ENCODE peak calls at places on chromosomes 13 and 19, in nine cellular contexts. One of them, this sample, is unnamed. For H3K27me3 and H3K36me3, the result is how much of the 10 kb centered on the place peaks cover.

GRCh38 chr13:97202761-97203160 is 19.4 kb upstream of the MBNL2 start:
- DNase-seq in stomach: no peak
- DNase-seq in HAP-1: no peak
- DNase-seq in endodermal cell: no peak
- DNase-seq in WERI-Rb-1: no peak
- DNase-seq in naive thymus-derived CD4-positive, alpha-beta T cell: no peak
- DNase-seq in right atrium auricular region: no peak
- DNase-seq in gastrocnemius medialis: no peak
- DNase-seq in Caco-2: no peak
- DNase-seq in this sample: no peak

GRCh38 chr13:93270769-93271753 is 44.5 kb downstream of the GPC6 start:
- DNase-seq in endodermal cell: no peak
- DNase-seq in right atrium auricular region: no peak
- DNase-seq in stomach: no peak
- DNase-seq in gastrocnemius medialis: no peak
- DNase-seq in Caco-2: no peak
- DNase-seq in WERI-Rb-1: peak
- DNase-seq in naive thymus-derived CD4-positive, alpha-beta T cell: no peak
- DNase-seq in HAP-1: no peak
- DNase-seq in this sample: peak

GRCh38 chr19:41023193-41023592 is 32.1 kb downstream of the CYP2B6 start:
- DNase-seq in HAP-1: no peak
- DNase-seq in right atrium auricular region: no peak
- DNase-seq in gastrocnemius medialis: no peak
- DNase-seq in WERI-Rb-1: peak
- DNase-seq in naive thymus-derived CD4-positive, alpha-beta T cell: no peak
- DNase-seq in Caco-2: no peak
- DNase-seq in stomach: no peak
- DNase-seq in endodermal cell: peak
- DNase-seq in this sample: no peak

GRCh38 chr19:46499692-46500091 is 4.0 kb upstream of the PNMA8B start:
- DNase-seq in HAP-1: peak
- DNase-seq in WERI-Rb-1: no peak
- DNase-seq in gastrocnemius medialis: no peak
- DNase-seq in Caco-2: no peak
- DNase-seq in naive thymus-derived CD4-positive, alpha-beta T cell: no peak
- DNase-seq in right atrium auricular region: no peak
- DNase-seq in endodermal cell: no peak
- DNase-seq in stomach: no peak
- DNase-seq in this sample: no peak

GRCh38 chr19:45172173-45172572 is 5.9 kb downstream of the TRAPPC6A start:
- DNase-seq in WERI-Rb-1: no peak
- DNase-seq in right atrium auricular region: no peak
- DNase-seq in stomach: no peak
- DNase-seq in naive thymus-derived CD4-positive, alpha-beta T cell: peak
- DNase-seq in endodermal cell: no peak
- DNase-seq in HAP-1: no peak
- DNase-seq in Caco-2: no peak
- DNase-seq in gastrocnemius medialis: no peak
- DNase-seq in this sample: no peak

GRCh38 chr13:22062478-22063205 is 391.8 kb downstream of the FGF9 start:
- DNase-seq in Caco-2: no peak
- DNase-seq in naive thymus-derived CD4-positive, alpha-beta T cell: no peak
- DNase-seq in gastrocnemius medialis: no peak
- DNase-seq in HAP-1: no peak
- DNase-seq in stomach: no peak
- DNase-seq in right atrium auricular region: no peak
- DNase-seq in WERI-Rb-1: no peak
- DNase-seq in endodermal cell: no peak
- DNase-seq in this sample: no peak

GRCh38 chr19:52786078-52786463 is 520 bp downstream of the ZNF600 start:
- DNase-seq in stomach: no peak
- DNase-seq in HAP-1: no peak
- DNase-seq in right atrium auricular region: no peak
- DNase-seq in endodermal cell: peak
- DNase-seq in WERI-Rb-1: peak
- DNase-seq in naive thymus-derived CD4-positive, alpha-beta T cell: peak
- DNase-seq in gastrocnemius medialis: no peak
- DNase-seq in Caco-2: no peak
- DNase-seq in this sample: no peak

GRCh38 chr19:16829822-16830289 is 658 bp downstream of the SIN3B start:
- DNase-seq in gastrocnemius medialis: no peak
- DNase-seq in HAP-1: no peak
- DNase-seq in stomach: no peak
- DNase-seq in right atrium auricular region: no peak
- DNase-seq in endodermal cell: no peak
- DNase-seq in Caco-2: no peak
- DNase-seq in WERI-Rb-1: no peak
- DNase-seq in naive thymus-derived CD4-positive, alpha-beta T cell: peak
- DNase-seq in this sample: no peak

GRCh38 chr19:55545913-55546495 is 661 bp upstream of the SBK3 start:
- DNase-seq in stomach: no peak
- DNase-seq in naive thymus-derived CD4-positive, alpha-beta T cell: no peak
- DNase-seq in WERI-Rb-1: no peak
- DNase-seq in Caco-2: no peak
- DNase-seq in HAP-1: no peak
- DNase-seq in right atrium auricular region: no peak
- DNase-seq in endodermal cell: no peak
- DNase-seq in gastrocnemius medialis: peak
- DNase-seq in this sample: no peak

GRCh38 chr19:55546822-55547614 is 1.7 kb upstream of the SBK3 start:
- DNase-seq in naive thymus-derived CD4-positive, alpha-beta T cell: no peak
- DNase-seq in gastrocnemius medialis: peak
- DNase-seq in WERI-Rb-1: peak
- DNase-seq in right atrium auricular region: peak
- DNase-seq in HAP-1: no peak
- DNase-seq in Caco-2: no peak
- DNase-seq in stomach: peak
- DNase-seq in endodermal cell: no peak
- DNase-seq in this sample: peak

GRCh38 chr19:55544776-55545439 is 435 bp downstream of the SBK3 start:
- DNase-seq in naive thymus-derived CD4-positive, alpha-beta T cell: no peak
- DNase-seq in HAP-1: no peak
- DNase-seq in stomach: no peak
- DNase-seq in gastrocnemius medialis: no peak
- DNase-seq in Caco-2: no peak
- DNase-seq in right atrium auricular region: no peak
- DNase-seq in WERI-Rb-1: no peak
- DNase-seq in endodermal cell: no peak
- DNase-seq in this sample: no peak

GRCh38 chr19:55544014-55544413 is 1.3 kb downstream of the SBK3 start:
- DNase-seq in Caco-2: no peak
- DNase-seq in stomach: no peak
- DNase-seq in WERI-Rb-1: no peak
- DNase-seq in endodermal cell: no peak
- DNase-seq in right atrium auricular region: no peak
- DNase-seq in HAP-1: no peak
- DNase-seq in naive thymus-derived CD4-positive, alpha-beta T cell: no peak
- DNase-seq in gastrocnemius medialis: no peak
- DNase-seq in this sample: no peak

DNA sequence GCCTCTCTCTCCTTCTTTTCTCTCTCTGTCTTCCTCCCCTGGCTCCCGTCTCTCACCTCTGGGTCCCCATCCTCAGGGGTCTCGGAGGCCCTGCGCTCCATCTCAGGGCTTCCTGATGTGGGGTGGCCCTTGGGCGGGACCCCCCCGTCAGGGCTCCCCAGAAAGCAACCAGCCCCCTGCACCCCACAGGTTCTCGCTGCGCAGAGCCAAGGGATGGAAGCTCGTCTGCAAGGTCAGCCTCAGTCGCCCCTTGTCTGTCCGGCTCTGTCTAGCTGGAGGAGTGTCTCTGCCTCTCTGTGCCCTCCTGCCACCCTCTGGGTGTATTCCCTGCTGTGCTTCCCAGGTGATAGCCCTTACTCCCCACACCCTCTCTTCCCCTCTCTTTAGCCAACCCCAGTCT is at the start of gene SBK3:
- DNase-seq in gastrocnemius medialis: no peak
- DNase-seq in stomach: no peak
- DNase-seq in right atrium auricular region: no peak
- DNase-seq in HAP-1: no peak
- DNase-seq in endodermal cell: no peak
- DNase-seq in WERI-Rb-1: no peak
- DNase-seq in naive thymus-derived CD4-positive, alpha-beta T cell: no peak
- DNase-seq in Caco-2: no peak
- DNase-seq in this sample: no peak
- H3K27me3 ChIP-seq in gastrocnemius medialis: under half
- H3K27me3 ChIP-seq in stomach: under half
- H3K27me3 ChIP-seq in right atrium auricular region: under half
- H3K27me3 ChIP-seq in HAP-1: under half
- H3K27me3 ChIP-seq in endodermal cell: under half
- H3K27me3 ChIP-seq in WERI-Rb-1: under half
- H3K27me3 ChIP-seq in naive thymus-derived CD4-positive, alpha-beta T cell: under half
- H3K27me3 ChIP-seq in Caco-2: under half
- H3K27me3 ChIP-seq in this sample: under half

GRCh38 chr19:1434040-1434366 is 4.2 kb upstream of the RPS15 start:
- DNase-seq in WERI-Rb-1: no peak
- DNase-seq in naive thymus-derived CD4-positive, alpha-beta T cell: no peak
- DNase-seq in Caco-2: no peak
- DNase-seq in right atrium auricular region: no peak
- DNase-seq in HAP-1: no peak
- DNase-seq in stomach: no peak
- DNase-seq in endodermal cell: no peak
- DNase-seq in gastrocnemius medialis: no peak
- DNase-seq in this sample: no peak

GRCh38 chr19:1433119-1434039 is 4.8 kb upstream of the RPS15 start:
- DNase-seq in right atrium auricular region: no peak
- DNase-seq in gastrocnemius medialis: no peak
- DNase-seq in endodermal cell: no peak
- DNase-seq in HAP-1: no peak
- DNase-seq in WERI-Rb-1: no peak
- DNase-seq in Caco-2: no peak
- DNase-seq in naive thymus-derived CD4-positive, alpha-beta T cell: no peak
- DNase-seq in stomach: no peak
- DNase-seq in this sample: no peak

GRCh38 chr19:1435378-1435989 is 2.7 kb upstream of the RPS15 start:
- DNase-seq in endodermal cell: no peak
- DNase-seq in WERI-Rb-1: no peak
- DNase-seq in gastrocnemius medialis: no peak
- DNase-seq in stomach: no peak
- DNase-seq in right atrium auricular region: no peak
- DNase-seq in Caco-2: no peak
- DNase-seq in HAP-1: no peak
- DNase-seq in naive thymus-derived CD4-positive, alpha-beta T cell: no peak
- DNase-seq in this sample: no peak

GRCh38 chr19:1432507-1432887 is 5.7 kb upstream of the RPS15 start:
- DNase-seq in endodermal cell: no peak
- DNase-seq in stomach: no peak
- DNase-seq in WERI-Rb-1: no peak
- DNase-seq in naive thymus-derived CD4-positive, alpha-beta T cell: no peak
- DNase-seq in Caco-2: no peak
- DNase-seq in right atrium auricular region: no peak
- DNase-seq in gastrocnemius medialis: no peak
- DNase-seq in HAP-1: no peak
- DNase-seq in this sample: no peak

GRCh38 chr19:1434577-1435060 is 3.6 kb upstream of the RPS15 start:
- DNase-seq in WERI-Rb-1: no peak
- DNase-seq in naive thymus-derived CD4-positive, alpha-beta T cell: no peak
- DNase-seq in Caco-2: no peak
- DNase-seq in HAP-1: no peak
- DNase-seq in right atrium auricular region: no peak
- DNase-seq in gastrocnemius medialis: no peak
- DNase-seq in stomach: no peak
- DNase-seq in endodermal cell: no peak
- DNase-seq in this sample: no peak
- H3K36me3 ChIP-seq in WERI-Rb-1: half or more
- H3K36me3 ChIP-seq in naive thymus-derived CD4-positive, alpha-beta T cell: under half
- H3K36me3 ChIP-seq in Caco-2: under half
- H3K36me3 ChIP-seq in HAP-1: half or more
- H3K36me3 ChIP-seq in right atrium auricular region: half or more
- H3K36me3 ChIP-seq in gastrocnemius medialis: under half
- H3K36me3 ChIP-seq in stomach: half or more
- H3K36me3 ChIP-seq in endodermal cell: under half
- H3K36me3 ChIP-seq in this sample: under half

GRCh38 chr13:24086642-24087041 is 73.9 kb upstream of the SPATA13 start:
- DNase-seq in endodermal cell: no peak
- DNase-seq in naive thymus-derived CD4-positive, alpha-beta T cell: no peak
- DNase-seq in stomach: no peak
- DNase-seq in right atrium auricular region: no peak
- DNase-seq in gastrocnemius medialis: no peak
- DNase-seq in HAP-1: no peak
- DNase-seq in WERI-Rb-1: no peak
- DNase-seq in Caco-2: no peak
- DNase-seq in this sample: peak

GRCh38 chr13:24085662-24086061 is 74.9 kb upstream of the SPATA13 start:
- DNase-seq in endodermal cell: no peak
- DNase-seq in gastrocnemius medialis: no peak
- DNase-seq in Caco-2: no peak
- DNase-seq in stomach: peak
- DNase-seq in naive thymus-derived CD4-positive, alpha-beta T cell: no peak
- DNase-seq in HAP-1: no peak
- DNase-seq in right atrium auricular region: peak
- DNase-seq in WERI-Rb-1: no peak
- DNase-seq in this sample: no peak

GRCh38 chr13:24083722-24084421 is 76.6 kb upstream of the SPATA13 start:
- DNase-seq in WERI-Rb-1: no peak
- DNase-seq in gastrocnemius medialis: no peak
- DNase-seq in Caco-2: no peak
- DNase-seq in stomach: no peak
- DNase-seq in naive thymus-derived CD4-positive, alpha-beta T cell: no peak
- DNase-seq in endodermal cell: no peak
- DNase-seq in right atrium auricular region: peak
- DNase-seq in HAP-1: no peak
- DNase-seq in this sample: no peak

GRCh38 chr13:24092108-24092507 is 68.4 kb upstream of the SPATA13 start:
- DNase-seq in WERI-Rb-1: no peak
- DNase-seq in endodermal cell: no peak
- DNase-seq in HAP-1: no peak
- DNase-seq in gastrocnemius medialis: no peak
- DNase-seq in naive thymus-derived CD4-positive, alpha-beta T cell: no peak
- DNase-seq in stomach: no peak
- DNase-seq in Caco-2: no peak
- DNase-seq in right atrium auricular region: no peak
- DNase-seq in this sample: no peak

DNA sequence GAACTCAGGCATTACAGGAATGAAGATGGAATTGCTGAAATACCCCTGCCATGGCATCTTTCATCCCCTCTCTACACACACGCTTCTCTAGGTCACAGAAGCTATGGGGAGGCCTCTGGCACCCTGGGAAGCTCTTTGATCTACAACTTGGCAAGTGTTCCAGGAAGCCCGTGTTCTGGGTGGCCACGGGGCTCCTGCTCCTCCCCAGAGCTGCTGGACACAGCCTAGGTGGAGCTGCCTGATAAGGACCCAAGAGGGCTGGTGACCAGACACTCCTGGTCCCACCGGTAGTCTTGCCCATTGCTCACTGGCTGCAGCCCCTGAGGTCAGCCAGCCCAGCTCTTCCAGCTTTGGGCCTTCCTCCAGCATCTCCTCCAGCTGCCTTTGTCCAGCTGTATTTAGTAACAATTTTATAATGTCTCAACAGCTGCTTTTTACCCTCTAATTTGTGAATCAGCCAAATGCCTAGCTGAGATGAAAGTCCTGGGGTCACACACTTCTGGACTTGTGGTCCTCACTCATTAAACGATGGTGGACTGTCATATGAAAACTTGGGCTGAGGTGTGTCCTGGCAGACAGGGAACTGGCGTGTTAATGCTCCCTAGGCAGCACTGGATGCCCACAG is 72.8 kb upstream of the SPATA13 start:
- DNase-seq in stomach: peak
- DNase-seq in WERI-Rb-1: no peak
- DNase-seq in Caco-2: no peak
- DNase-seq in naive thymus-derived CD4-positive, alpha-beta T cell: no peak
- DNase-seq in HAP-1: no peak
- DNase-seq in right atrium auricular region: peak
- DNase-seq in endodermal cell: no peak
- DNase-seq in gastrocnemius medialis: no peak
- DNase-seq in this sample: no peak
- H3K27me3 ChIP-seq in stomach: under half
- H3K27me3 ChIP-seq in WERI-Rb-1: under half
- H3K27me3 ChIP-seq in Caco-2: under half
- H3K27me3 ChIP-seq in naive thymus-derived CD4-positive, alpha-beta T cell: under half
- H3K27me3 ChIP-seq in HAP-1: under half
- H3K27me3 ChIP-seq in right atrium auricular region: under half
- H3K27me3 ChIP-seq in endodermal cell: under half
- H3K27me3 ChIP-seq in gastrocnemius medialis: under half
- H3K27me3 ChIP-seq in this sample: under half

DNA sequence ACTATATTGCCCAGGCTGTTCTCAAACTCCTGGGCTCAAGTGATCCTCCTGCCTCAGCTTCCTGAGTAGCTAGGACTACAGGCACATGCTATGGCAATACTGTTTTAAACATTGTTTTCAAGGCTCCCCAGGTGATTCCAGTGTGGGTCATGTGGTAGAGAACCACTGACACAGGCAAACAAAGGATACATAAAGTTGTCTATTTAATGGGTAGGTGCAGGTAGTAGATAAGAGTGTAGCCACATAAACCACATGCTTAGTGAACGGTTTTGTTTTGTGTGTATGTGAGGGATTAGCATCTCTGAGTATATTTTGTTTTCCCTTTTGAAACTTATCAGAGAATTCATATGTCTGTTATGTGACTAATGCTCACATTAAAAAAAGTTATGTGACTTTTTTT is 36.7 kb downstream of the USPL1 start:
- DNase-seq in gastrocnemius medialis: no peak
- DNase-seq in Caco-2: no peak
- DNase-seq in stomach: no peak
- DNase-seq in WERI-Rb-1: no peak
- DNase-seq in HAP-1: no peak
- DNase-seq in endodermal cell: no peak
- DNase-seq in right atrium auricular region: no peak
- DNase-seq in naive thymus-derived CD4-positive, alpha-beta T cell: no peak
- DNase-seq in this sample: no peak
- H3K36me3 ChIP-seq in gastrocnemius medialis: under half
- H3K36me3 ChIP-seq in Caco-2: under half
- H3K36me3 ChIP-seq in stomach: under half
- H3K36me3 ChIP-seq in WERI-Rb-1: under half
- H3K36me3 ChIP-seq in HAP-1: half or more
- H3K36me3 ChIP-seq in endodermal cell: half or more
- H3K36me3 ChIP-seq in right atrium auricular region: half or more
- H3K36me3 ChIP-seq in naive thymus-derived CD4-positive, alpha-beta T cell: under half
- H3K36me3 ChIP-seq in this sample: under half